ENCODE peak calls at places on chromosomes 5 and 9, in eight cellular contexts. R is neuronal stem cell, M is tibial artery, X is BE2C, G is hepatocyte, J is lung, T is GM23248, N is psoas muscle. B is an unnamed sample.

GRCh38 chr5:52870448-52870847 is 82.7 kb downstream of the ITGA1 start:
- DNase-seq in R (peak; percentile 8), M (peak; percentile 72), X (peak; percentile 70), G (peak; percentile 21), J (no peak), T (peak; percentile 35), N (no peak), B (no peak)

GRCh38 chr5:139638090-139638735 is 9.9 kb upstream of the CXXC5 start:
- DNase-seq in R (no peak), M (peak; percentile 95), X (peak; percentile 81), G (peak; percentile 85), J (peak; percentile 78), T (peak; percentile 92), N (peak; percentile 96), B (peak; percentile 77)

GRCh38 chr9:38046669-38047300 is 22.2 kb downstream of the SHB start:
- DNase-seq in R (no peak), M (no peak), X (no peak), G (peak; percentile 46), J (peak; percentile 54), T (peak; percentile 75), N (no peak), B (no peak)

GRCh38 chr5:107682533-107682932 is 11.8 kb upstream of the EFNA5 start:
- DNase-seq in R (no peak), M (no peak), X (no peak), G (no peak), J (no peak), T (no peak), N (no peak), B (no peak)

GRCh38 chr5:15425802-15426201 is 74.2 kb upstream of the FBXL7 start:
- DNase-seq in R (no peak), M (no peak), X (no peak), G (no peak), J (no peak), T (peak; percentile 8), N (no peak), B (no peak)

GRCh38 chr9:136031741-136032638 is 63.1 kb downstream of the NACC2 start:
- DNase-seq in R (no peak), M (peak; percentile 47), X (no peak), G (no peak), J (no peak), T (peak; percentile 40), N (no peak), B (no peak)

GRCh38 chr5:177327539-177328522 is 16.1 kb upstream of the MXD3 start:
- DNase-seq in R (no peak), M (peak; percentile 56), X (no peak), G (no peak), J (no peak), T (peak; percentile 81), N (no peak), B (no peak)

GRCh38 chr5:132557425-132557805 is 638 bp downstream of the RAD50 start:
- DNase-seq in R (no peak), M (no peak), X (peak; percentile 21), G (peak; percentile 77), J (peak; percentile 40), T (peak; percentile 65), N (peak; percentile 55), B (no peak)

GRCh38 chr9:136826703-136827582 is 15.3 kb upstream of the AJM1 start:
- DNase-seq in R (no peak), M (peak; percentile 64), X (no peak), G (no peak), J (no peak), T (no peak), N (peak; percentile 51), B (no peak)

GRCh38 chr9:93288891-93289883 is 105.2 kb downstream of the WNK2 start:
- DNase-seq in R (no peak), M (peak; percentile 58), X (no peak), G (peak; percentile 78), J (peak; percentile 22), T (peak; percentile 60), N (peak; percentile 40), B (no peak)

GRCh38 chr5:41507501-41507900 is 2.9 kb downstream of the PLCXD3 start:
- DNase-seq in R (no peak), M (no peak), X (no peak), G (no peak), J (no peak), T (no peak), N (no peak), B (no peak)

GRCh38 chr5:141389153-141390042 is 1.9 kb downstream of the PCDHGB4 start:
- DNase-seq in R (no peak), M (no peak), X (no peak), G (no peak), J (no peak), T (no peak), N (no peak), B (no peak)

GRCh38 chr5:141388661-141389060 is 1.2 kb downstream of the PCDHGB4 start:
- DNase-seq in R (no peak), M (no peak), X (no peak), G (no peak), J (no peak), T (no peak), N (no peak), B (no peak)

GRCh38 chr5:141398608-141399007 is 861 bp downstream of the PCDHGB5 start:
- DNase-seq in R (no peak), M (no peak), X (no peak), G (no peak), J (no peak), T (no peak), N (peak; percentile 52), B (no peak)

GRCh38 chr5:141393267-141393666 is 834 bp downstream of the PCDHGA8 start:
- DNase-seq in R (no peak), M (no peak), X (no peak), G (no peak), J (no peak), T (no peak), N (no peak), B (no peak)

DNA sequence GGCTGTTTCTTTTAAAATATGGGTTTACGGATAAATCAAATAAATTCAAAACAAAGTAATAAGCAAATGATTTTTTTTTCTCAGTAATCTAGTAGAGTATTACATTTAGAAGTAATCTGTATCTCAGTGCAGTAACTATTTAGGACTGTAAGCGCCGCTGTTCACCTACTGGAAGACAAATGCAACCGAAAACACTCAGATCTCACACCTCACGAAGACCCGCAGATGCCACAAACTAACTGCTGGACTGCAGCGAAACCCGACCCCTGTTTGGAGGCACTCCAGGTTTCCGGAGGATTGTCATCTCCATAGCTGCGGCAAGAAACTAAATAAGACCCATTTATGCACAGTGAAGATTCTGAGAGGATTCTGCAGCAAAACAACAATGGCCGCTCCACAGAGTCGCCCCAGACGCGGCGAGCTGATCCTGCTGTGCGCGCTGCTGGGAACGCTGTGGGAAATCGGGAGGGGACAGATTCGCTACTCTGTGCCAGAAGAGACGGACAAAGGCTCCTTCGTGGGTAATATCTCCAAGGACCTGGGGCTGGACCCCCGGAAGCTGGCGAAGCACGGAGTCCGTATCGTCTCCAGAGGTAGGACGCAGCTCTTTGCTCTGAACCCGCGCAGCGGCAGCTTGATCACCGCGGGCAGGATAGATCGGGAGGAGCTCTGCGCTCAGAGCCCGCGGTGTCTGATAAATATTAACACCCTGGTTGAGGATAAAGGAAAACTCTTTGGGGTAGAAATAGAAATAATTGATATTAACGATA is at the start of gene PCDHGA8:
- DNase-seq in R (no peak), M (no peak), X (no peak), G (no peak), J (no peak), T (peak; percentile 48), N (no peak), B (no peak)
- H3K9me3 ChIP-seq in R (peaks cover 40% of the 10 kb centered on the region), M (peaks cover 35% of the 10 kb centered on the region), X (no peaks in the 10 kb centered on the region), G (peaks cover 63% of the 10 kb centered on the region), J (peaks cover 42% of the 10 kb centered on the region), T (no peaks in the 10 kb centered on the region), N (no peaks in the 10 kb centered on the region), B (peaks cover 10% of the 10 kb centered on the region)

GRCh38 chr9:89659473-89660256 is 54.9 kb downstream of the GADD45G start:
- DNase-seq in R (no peak), M (no peak), X (no peak), G (no peak), J (no peak), T (no peak), N (no peak), B (no peak)

GRCh38 chr9:89662718-89663246 is 58.0 kb downstream of the GADD45G start:
- DNase-seq in R (no peak), M (peak; percentile 59), X (no peak), G (no peak), J (no peak), T (no peak), N (no peak), B (no peak)

GRCh38 chr9:89661956-89662717 is 57.3 kb downstream of the GADD45G start:
- DNase-seq in R (peak; percentile 84), M (peak; percentile 97), X (peak; percentile 98), G (peak; percentile 96), J (peak; percentile 98), T (peak; percentile 68), N (peak; percentile 97), B (peak; percentile 99)

GRCh38 chr9:89660286-89660685 is 55.5 kb downstream of the GADD45G start:
- DNase-seq in R (no peak), M (no peak), X (no peak), G (no peak), J (no peak), T (no peak), N (no peak), B (no peak)

DNA sequence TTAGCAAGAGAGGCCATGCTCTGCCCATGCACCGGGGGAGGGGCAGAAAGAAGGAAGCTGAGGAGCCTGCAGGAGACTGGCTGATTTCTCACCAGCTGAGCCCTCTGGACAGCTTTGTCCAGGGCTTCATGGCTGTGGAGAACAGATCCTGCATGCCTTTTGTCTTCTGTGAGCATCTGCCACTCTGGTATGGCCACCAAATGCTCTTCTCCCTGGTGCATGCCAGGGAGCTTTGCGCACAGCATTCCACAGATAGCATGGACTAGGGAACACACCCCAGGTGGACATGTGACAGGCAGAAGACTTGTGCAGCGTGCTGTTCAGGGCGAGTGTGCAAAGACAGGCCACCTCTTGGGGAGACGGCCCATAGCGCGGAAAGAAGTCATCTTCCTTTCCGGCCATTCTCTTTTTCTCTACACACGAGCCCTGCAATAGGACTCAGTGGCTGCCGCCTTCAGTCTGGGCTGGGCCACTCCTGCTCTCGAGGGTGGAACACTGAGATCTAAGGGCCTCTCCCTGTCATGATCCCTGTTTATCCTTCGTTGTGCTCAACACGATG is 56.7 kb downstream of the GADD45G start:
- DNase-seq in R (peak; percentile 12), M (peak; percentile 61), X (no peak), G (peak; percentile 44), J (no peak), T (no peak), N (no peak), B (no peak)
- H3K36me3 ChIP-seq in R (no peaks in the 10 kb centered on the region), M (no peaks in the 10 kb centered on the region), X (no peaks in the 10 kb centered on the region), G (no peaks in the 10 kb centered on the region), J (no peaks in the 10 kb centered on the region), T (no peaks in the 10 kb centered on the region), N (no peaks in the 10 kb centered on the region), B (no peaks in the 10 kb centered on the region)

GRCh38 chr5:179112469-179113142 is 52.4 kb downstream of the ZNF354C start:
- DNase-seq in R (no peak), M (peak; percentile 23), X (no peak), G (no peak), J (no peak), T (no peak), N (no peak), B (peak; percentile 7)
- H3K9me3 ChIP-seq in R (peaks cover 41% of the 10 kb centered on the region), M (peaks cover 14% of the 10 kb centered on the region), X (no peaks in the 10 kb centered on the region), G (no peaks in the 10 kb centered on the region), J (peaks cover 53% of the 10 kb centered on the region), T (no peaks in the 10 kb centered on the region), N (peaks cover 41% of the 10 kb centered on the region), B (peaks cover 4% of the 10 kb centered on the region)

DNA sequence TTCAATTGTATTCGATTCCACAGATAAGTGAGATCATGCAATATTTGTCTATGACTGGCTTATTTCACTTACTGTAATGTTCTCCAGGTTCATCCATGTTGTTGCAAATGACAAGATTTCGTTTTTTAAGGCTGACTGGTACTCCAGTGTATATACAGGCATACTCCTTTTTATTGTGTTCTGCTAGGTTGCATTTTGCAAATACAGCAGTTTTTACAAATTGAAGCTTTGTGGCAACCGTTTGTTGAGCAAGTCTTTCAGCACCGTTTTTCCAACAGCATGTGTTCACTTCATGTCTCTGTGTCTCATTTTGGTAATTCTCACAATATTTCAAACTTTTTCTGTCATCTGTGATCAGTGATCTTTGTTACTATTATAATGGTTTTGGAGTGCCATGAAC is 82.7 kb downstream of the DMXL1 start:
- DNase-seq in R (no peak), M (no peak), X (no peak), G (no peak), J (no peak), T (no peak), N (no peak), B (no peak)
- H3K36me3 ChIP-seq in R (peaks cover 5% of the 10 kb centered on the region), M (peaks cover 53% of the 10 kb centered on the region), X (no peaks in the 10 kb centered on the region), G (no peaks in the 10 kb centered on the region), J (peaks cover 10% of the 10 kb centered on the region), T (peaks cover 8% of the 10 kb centered on the region), N (peaks cover 56% of the 10 kb centered on the region), B (peaks cover 33% of the 10 kb centered on the region)

B was measured in right atrium auricular region.